ENCODE peak calls at places on chromosome 9, in four cellular contexts. One of them, this sample, is unnamed.

GRCh38 chr9:33108472-33108871 is 32.0 kb upstream of the SMU1 start:
- DNase-seq in A549: no peak
- DNase-seq in Peyer's patch: no peak
- DNase-seq in HepG2: no peak
- DNase-seq in this sample: no peak

GRCh38 chr9:101479337-101480045 is 43.9 kb upstream of the ALDOB start:
- DNase-seq in Peyer's patch: peak
- DNase-seq in HepG2: no peak
- DNase-seq in A549: no peak
- DNase-seq in this sample: no peak

GRCh38 chr9:71793386-71794105 is 25.2 kb upstream of the CEMIP2 start:
- DNase-seq in A549: peak
- DNase-seq in HepG2: peak
- DNase-seq in Peyer's patch: no peak
- DNase-seq in this sample: no peak

GRCh38 chr9:83623634-83623991 is 670 bp downstream of the IDNK start:
- DNase-seq in HepG2: peak
- DNase-seq in A549: no peak
- DNase-seq in Peyer's patch: no peak
- DNase-seq in this sample: peak

GRCh38 chr9:4640027-4640426 is 22.1 kb upstream of the PLPP6 start:
- DNase-seq in Peyer's patch: peak
- DNase-seq in HepG2: peak
- DNase-seq in A549: peak
- DNase-seq in this sample: peak

GRCh38 chr9:96027271-96028131 is 152.0 kb downstream of the ERCC6L2 start:
- DNase-seq in HepG2: no peak
- DNase-seq in Peyer's patch: no peak
- DNase-seq in A549: no peak
- DNase-seq in this sample: no peak

GRCh38 chr9:136525207-136525606 is 20.6 kb downstream of the NOTCH1 start:
- DNase-seq in A549: no peak
- DNase-seq in Peyer's patch: no peak
- DNase-seq in HepG2: no peak
- DNase-seq in this sample: no peak

GRCh38 chr9:106023455-106023854 is 329.1 kb downstream of the TMEM38B start:
- DNase-seq in Peyer's patch: no peak
- DNase-seq in HepG2: no peak
- DNase-seq in A549: no peak
- DNase-seq in this sample: no peak

GRCh38 chr9:129568560-129569505 is 52.1 kb downstream of the C9orf50 start:
- DNase-seq in Peyer's patch: peak
- DNase-seq in A549: peak
- DNase-seq in HepG2: peak
- DNase-seq in this sample: no peak

GRCh38 chr9:89382026-89382986 is 64.0 kb downstream of the SECISBP2 start:
- DNase-seq in A549: no peak
- DNase-seq in Peyer's patch: no peak
- DNase-seq in HepG2: no peak
- DNase-seq in this sample: no peak

GRCh38 chr9:135409286-135410200 is 70.0 kb upstream of the PPP1R26 start:
- DNase-seq in Peyer's patch: no peak
- DNase-seq in HepG2: no peak
- DNase-seq in A549: no peak
- DNase-seq in this sample: no peak

GRCh38 chr9:22415941-22416691 is 30.5 kb upstream of the DMRTA1 start:
- DNase-seq in HepG2: no peak
- DNase-seq in A549: no peak
- DNase-seq in Peyer's patch: no peak
- DNase-seq in this sample: no peak

GRCh38 chr9:120368799-120369198 is 211.2 kb downstream of the CDK5RAP2 start:
- DNase-seq in Peyer's patch: peak
- DNase-seq in A549: no peak
- DNase-seq in HepG2: no peak
- DNase-seq in this sample: no peak

GRCh38 chr9:116868212-116868611 is 181.1 kb downstream of the TRIM32 start:
- DNase-seq in Peyer's patch: peak
- DNase-seq in HepG2: peak
- DNase-seq in A549: peak
- DNase-seq in this sample: no peak

GRCh38 chr9:84375954-84376353 is 35.4 kb upstream of the SLC28A3 start:
- DNase-seq in Peyer's patch: no peak
- DNase-seq in A549: no peak
- DNase-seq in HepG2: no peak
- DNase-seq in this sample: peak

GRCh38 chr9:3676766-3677165 is 151.0 kb upstream of the RFX3 start:
- DNase-seq in HepG2: no peak
- DNase-seq in A549: no peak
- DNase-seq in Peyer's patch: no peak
- DNase-seq in this sample: no peak

GRCh38 chr9:130433168-130433946 is 11.4 kb upstream of the ASS1 start:
- DNase-seq in Peyer's patch: no peak
- DNase-seq in HepG2: no peak
- DNase-seq in A549: peak
- DNase-seq in this sample: peak

GRCh38 chr9:136074706-136075105 is 20.4 kb downstream of the NACC2 start:
- DNase-seq in Peyer's patch: no peak
- DNase-seq in A549: no peak
- DNase-seq in HepG2: no peak
- DNase-seq in this sample: no peak

GRCh38 chr9:100411472-100412270 is 15.3 kb upstream of the MSANTD3 start:
- DNase-seq in HepG2: peak
- DNase-seq in A549: peak
- DNase-seq in Peyer's patch: peak
- DNase-seq in this sample: peak
- TF ChIP-seq POLR2A in HepG2: peak
- TF ChIP-seq POLR2A in A549: peak
- TF ChIP-seq POLR2A in Peyer's patch: no peak
- TF ChIP-seq POLR2A in this sample: peak

DNA sequence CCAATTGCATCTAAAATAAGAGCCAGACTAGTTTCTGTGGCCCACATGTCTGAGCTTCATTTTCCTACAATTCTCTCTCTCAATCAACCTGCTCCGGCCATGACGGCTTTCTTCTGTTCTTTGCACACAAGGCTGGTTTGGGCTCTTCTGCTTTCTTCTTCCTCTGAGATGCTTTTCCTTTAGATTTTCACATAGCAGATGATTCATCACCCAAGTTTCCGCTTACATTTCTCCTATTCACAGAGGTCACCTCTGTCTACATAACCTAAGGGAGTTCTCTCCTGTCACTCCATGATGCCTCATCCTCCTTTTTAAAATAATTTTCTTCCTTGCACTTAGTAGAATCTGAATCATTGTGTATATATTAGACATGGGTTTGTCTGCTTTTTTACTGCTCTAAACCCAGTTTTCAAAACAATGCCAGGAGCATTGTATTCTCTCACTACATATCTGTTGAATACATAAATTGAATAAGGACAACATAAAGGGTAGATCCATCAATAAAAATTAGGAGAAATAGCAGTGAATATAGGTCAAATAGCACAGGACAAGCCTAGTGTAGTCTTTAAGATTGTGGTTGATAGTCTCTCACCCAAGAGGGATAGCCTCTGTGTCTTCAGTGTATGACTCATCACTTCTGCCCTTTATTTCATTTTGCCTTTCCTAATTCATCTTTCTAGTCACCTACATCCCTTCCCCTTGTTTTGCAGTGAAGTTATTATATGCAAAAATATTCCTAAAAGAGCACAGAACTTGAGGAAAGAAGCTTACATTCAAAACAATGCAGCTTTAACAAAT is 334.8 kb upstream of the TUSC1 start:
- DNase-seq in HepG2: no peak
- DNase-seq in Peyer's patch: no peak
- DNase-seq in A549: no peak
- DNase-seq in this sample: no peak
- TF ChIP-seq POLR2A in HepG2: no peak
- TF ChIP-seq POLR2A in Peyer's patch: no peak
- TF ChIP-seq POLR2A in A549: no peak
- TF ChIP-seq POLR2A in this sample: no peak

GRCh38 chr9:128254855-128255759 is 20.7 kb downstream of the GOLGA2 start:
- DNase-seq in HepG2: peak
- DNase-seq in Peyer's patch: peak
- DNase-seq in A549: peak
- DNase-seq in this sample: peak
- TF ChIP-seq POLR2A in HepG2: no peak
- TF ChIP-seq POLR2A in Peyer's patch: no peak
- TF ChIP-seq POLR2A in A549: no peak
- TF ChIP-seq POLR2A in this sample: no peak

DNA sequence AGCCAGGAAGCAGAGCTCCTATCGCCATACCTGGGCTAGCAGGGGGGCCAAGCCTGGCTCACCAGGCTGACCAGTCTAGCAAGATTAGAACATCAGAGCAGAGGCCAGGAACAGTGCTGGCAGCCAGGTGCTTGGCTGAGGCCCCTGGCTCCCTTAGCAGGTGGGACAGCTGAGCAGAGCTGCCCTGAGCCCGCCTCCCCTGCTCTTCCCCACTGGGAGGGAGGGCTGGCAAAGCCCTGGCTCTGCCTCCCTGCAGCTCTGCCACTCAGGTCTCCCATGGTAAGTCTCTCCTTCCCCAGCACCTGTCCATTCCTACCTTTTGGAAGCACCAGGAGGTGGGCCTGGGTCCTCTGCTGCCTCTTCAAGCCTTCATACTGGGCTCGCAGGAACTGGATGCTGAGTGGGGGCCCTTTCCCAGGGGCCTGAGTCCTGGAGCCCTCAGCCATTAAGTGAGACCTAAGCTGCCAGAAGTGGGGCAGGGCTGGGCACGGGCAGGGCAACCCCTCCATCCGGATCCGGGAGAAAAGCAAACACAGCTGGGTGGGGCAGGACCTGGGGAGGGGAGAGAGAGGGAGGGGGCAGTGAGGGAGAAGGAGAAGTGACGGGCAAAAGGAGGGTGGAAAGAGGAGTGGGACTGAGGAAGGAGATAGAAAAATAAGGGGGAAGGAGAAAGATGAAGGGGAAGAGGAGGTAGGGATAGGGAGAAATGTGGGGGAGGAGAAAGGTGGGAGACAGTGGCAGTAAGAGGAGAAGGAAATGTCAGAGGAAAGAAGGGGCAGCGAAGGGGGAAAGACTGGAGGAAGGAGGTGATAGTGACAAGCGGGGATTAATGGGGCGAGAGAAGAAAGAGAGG is 662 bp downstream of the C9orf152 start:
- DNase-seq in HepG2: no peak
- DNase-seq in A549: no peak
- DNase-seq in Peyer's patch: peak
- DNase-seq in this sample: no peak
- TF ChIP-seq POLR2A in HepG2: no peak
- TF ChIP-seq POLR2A in A549: no peak
- TF ChIP-seq POLR2A in Peyer's patch: peak
- TF ChIP-seq POLR2A in this sample: no peak

DNA sequence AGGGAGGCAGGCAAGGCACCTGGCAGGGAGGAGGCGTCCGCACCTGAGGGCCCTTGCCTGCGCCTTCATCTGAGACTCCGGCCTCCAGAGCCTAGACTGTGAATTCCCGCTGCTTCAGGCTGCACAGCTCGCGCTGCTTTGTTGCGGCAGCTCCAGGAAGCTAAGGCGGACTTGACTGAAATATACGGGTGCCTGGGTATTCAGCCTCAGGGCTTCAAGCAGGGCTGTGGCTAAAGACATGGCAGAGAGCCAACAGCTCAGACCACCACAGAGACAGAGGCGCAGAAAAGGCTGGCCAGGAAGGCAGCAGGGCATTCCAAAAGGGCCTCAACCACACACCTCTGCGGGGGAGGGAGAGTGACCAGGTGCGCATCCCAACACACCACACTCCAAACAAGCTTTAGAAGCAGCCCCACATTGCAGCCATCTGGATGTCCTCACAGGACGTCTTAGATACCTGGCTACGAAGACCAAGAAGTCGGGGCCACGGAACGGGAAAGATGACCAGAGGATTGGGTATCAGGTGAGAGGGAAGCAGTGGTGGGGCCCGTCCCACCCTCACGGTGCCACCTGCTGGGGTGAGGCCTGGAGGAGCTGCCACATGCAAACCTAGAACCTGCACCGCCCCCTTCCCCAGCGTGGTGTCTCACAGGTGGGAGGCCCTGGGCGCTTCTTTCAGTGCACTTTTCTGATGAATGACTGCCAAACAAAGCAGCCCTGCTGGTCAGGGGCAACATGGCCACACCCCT is 1.7 kb upstream of the DPH7 start:
- DNase-seq in HepG2: no peak
- DNase-seq in A549: no peak
- DNase-seq in Peyer's patch: no peak
- DNase-seq in this sample: no peak
- TF ChIP-seq POLR2A in HepG2: no peak
- TF ChIP-seq POLR2A in A549: no peak
- TF ChIP-seq POLR2A in Peyer's patch: no peak
- TF ChIP-seq POLR2A in this sample: no peak

DNA sequence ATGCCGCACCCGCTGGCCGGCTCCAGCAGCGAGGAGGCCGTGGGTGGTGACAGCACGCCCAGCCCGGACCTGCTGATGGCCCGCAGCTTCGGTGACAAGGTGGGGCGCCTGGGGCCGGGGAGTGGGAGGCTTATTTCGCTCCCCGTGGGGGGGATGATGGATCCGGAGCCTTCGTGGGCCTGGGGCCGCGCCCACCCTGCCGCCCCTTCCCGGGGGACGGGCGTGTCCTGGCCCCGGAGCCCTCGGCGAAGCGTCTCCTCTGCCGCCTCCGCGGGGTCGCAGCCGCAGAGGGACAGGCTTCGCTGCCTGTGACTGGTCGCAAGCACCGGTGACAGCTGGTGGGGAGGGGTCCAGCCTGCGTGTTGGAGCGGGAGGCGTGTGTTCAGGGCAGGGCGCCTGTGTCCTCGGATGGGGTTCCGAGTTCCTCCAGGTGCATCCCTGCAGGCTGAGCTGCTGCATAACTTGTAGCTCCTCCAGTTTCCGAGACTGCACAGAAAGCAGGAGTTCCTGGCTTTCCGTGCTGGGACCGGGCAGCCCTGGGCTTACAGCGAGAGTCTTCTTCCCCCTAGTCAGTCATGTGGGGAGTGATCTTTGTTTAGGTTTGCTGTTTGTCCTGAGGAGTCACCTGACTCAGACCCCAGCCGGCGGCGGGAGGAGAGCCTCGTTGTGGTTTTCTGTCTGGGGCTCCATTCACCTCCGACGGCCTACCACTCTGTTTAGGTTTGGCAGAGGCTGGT is 667 bp downstream of the SNX30 start:
- DNase-seq in Peyer's patch: peak
- DNase-seq in A549: peak
- DNase-seq in HepG2: peak
- DNase-seq in this sample: peak
- TF ChIP-seq POLR2A in Peyer's patch: no peak
- TF ChIP-seq POLR2A in A549: no peak
- TF ChIP-seq POLR2A in HepG2: peak
- TF ChIP-seq POLR2A in this sample: no peak

DNA sequence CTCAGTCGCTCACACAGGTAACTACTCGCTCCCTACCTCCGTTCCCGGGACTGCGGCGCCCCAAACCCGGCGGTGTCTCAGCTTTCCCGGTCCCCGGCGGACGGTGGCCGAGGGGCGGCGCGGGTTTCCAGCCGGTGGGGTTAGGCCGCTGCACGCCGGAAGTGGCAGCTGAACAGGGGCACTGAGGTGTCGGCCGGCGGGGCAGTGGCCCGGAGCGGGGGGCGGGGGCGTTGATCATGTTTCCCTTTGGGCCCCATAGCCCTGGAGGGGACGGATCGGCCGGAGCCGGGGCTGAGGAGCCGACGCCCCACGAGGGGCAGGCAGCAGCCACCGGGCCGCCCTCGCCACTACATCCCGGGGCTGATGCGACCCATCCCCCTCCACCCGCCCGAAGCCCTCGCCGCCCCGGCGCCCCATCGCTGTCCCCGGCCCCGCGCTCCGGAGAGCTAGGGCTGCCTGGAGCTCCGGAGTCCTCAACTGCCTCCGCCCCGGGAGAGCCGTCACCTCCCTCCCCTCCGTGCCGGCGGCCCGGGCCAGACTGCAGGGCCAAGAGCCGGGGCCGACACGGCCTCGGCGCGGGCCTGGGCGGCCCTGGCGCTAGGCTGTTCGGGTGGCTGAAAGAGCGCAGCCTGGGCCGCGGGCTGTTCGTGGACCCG is at the start of gene DCAF10:
- DNase-seq in Peyer's patch: peak
- DNase-seq in A549: peak
- DNase-seq in HepG2: peak
- DNase-seq in this sample: peak
- TF ChIP-seq POLR2A in Peyer's patch: peak
- TF ChIP-seq POLR2A in A549: peak
- TF ChIP-seq POLR2A in HepG2: peak
- TF ChIP-seq POLR2A in this sample: peak

This sample was measured in erythroblast.